ENCODE peak calls at places on chromosomes 12 and 14, in seven cellular contexts. C, J, D, R, O, I and Q are unnamed samples. For H3K27me3, the result is how much of the 10 kb centered on the place peaks cover.

GRCh38 chr12:34526946-34527345 is 504.6 kb downstream of the ALG10 start:
- DNase-seq in J (no peak), R (no peak), C (no peak), O (no peak), I (no peak), D (no peak), Q (no peak)

GRCh38 chr14:59336078-59336477 is 129.1 kb downstream of the GPR135 start:
- DNase-seq in O (no peak), D (no peak), J (no peak), R (no peak), I (no peak), C (no peak), Q (no peak)

GRCh38 chr14:105045710-105046326 is 19.4 kb downstream of the GPR132 start:
- DNase-seq in C (peak), R (peak), O (no peak), D (peak), J (peak), I (peak), Q (peak)

GRCh38 chr12:88493651-88494050 is 86.6 kb downstream of the KITLG start:
- DNase-seq in O (no peak), R (no peak), D (no peak), J (no peak), C (no peak), I (no peak), Q (no peak)

GRCh38 chr14:50977863-50978520 is 33.7 kb upstream of the PYGL start:
- DNase-seq in R (no peak), J (no peak), C (peak), O (no peak), D (no peak), I (no peak), Q (no peak)

GRCh38 chr14:78566017-78566858 is 396.1 kb downstream of the NRXN3 start:
- DNase-seq in C (peak), D (peak), I (peak), O (no peak), R (peak), J (peak), Q (peak)

GRCh38 chr12:94585624-94586023 is 64.7 kb downstream of the TMCC3 start:
- DNase-seq in C (no peak), R (no peak), O (no peak), I (no peak), D (no peak), J (no peak), Q (no peak)

GRCh38 chr12:42575717-42576116 is 13.8 kb downstream of the PRICKLE1 start:
- DNase-seq in C (no peak), J (no peak), R (no peak), O (no peak), D (no peak), I (no peak), Q (no peak)

GRCh38 chr12:85975716-85976115 is 101.6 kb downstream of the NTS start:
- DNase-seq in C (no peak), D (no peak), I (no peak), R (no peak), J (no peak), O (no peak), Q (no peak)

GRCh38 chr14:59273737-59274136 is 85.3 kb downstream of the DAAM1 start:
- DNase-seq in I (no peak), D (no peak), O (no peak), J (no peak), R (no peak), C (no peak), Q (no peak)

GRCh38 chr14:94480809-94481208 is 4.8 kb upstream of the SERPINA9 start:
- DNase-seq in D (no peak), J (no peak), I (no peak), C (no peak), O (no peak), R (no peak), Q (no peak)

GRCh38 chr12:52741378-52742195 is 35.6 kb downstream of the KRT76 start:
- DNase-seq in C (peak), I (peak), J (peak), R (no peak), O (no peak), D (no peak), Q (no peak)

GRCh38 chr12:84862190-84862589 is 50.4 kb downstream of the SLC6A15 start:
- DNase-seq in R (no peak), C (no peak), D (no peak), I (no peak), O (no peak), J (no peak), Q (no peak)

GRCh38 chr12:25500651-25501050 is 52.4 kb downstream of the LMNTD1 start:
- DNase-seq in D (no peak), C (no peak), I (no peak), O (no peak), R (no peak), J (no peak), Q (no peak)

DNA sequence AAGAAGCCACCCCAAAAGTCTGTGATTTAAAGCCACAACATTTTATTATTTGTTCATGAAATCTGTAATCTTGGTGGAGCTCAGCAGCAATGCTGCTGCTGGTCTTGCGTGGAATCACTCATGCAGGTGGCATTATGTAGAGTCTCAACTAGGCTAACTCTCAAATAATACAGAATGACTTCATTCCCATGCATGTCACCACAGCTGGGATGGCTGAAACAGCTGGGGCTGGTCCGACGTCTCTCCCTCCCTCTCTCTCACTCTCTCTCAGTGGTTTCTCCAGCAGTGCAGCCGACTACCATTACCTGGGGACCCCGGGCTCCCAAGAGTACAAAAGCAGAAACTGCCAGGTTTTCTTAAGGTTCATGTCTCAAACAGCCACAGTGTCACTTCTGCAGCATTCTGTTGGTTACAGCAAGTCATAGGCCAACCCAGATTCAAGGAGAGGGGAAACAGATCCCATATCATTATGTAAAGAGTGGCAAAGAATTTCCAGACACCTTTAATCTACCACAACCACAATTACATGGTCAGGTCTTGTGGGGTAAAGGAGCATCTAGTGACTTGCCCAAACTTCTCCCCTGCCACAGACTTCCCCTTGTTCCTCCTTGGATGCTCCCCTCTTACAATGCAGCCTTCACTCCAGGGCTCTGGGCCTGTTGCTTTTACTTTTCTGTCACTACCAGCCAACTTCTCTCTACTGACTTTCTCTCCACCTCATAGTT is 192.0 kb upstream of the HMGA2 start:
- DNase-seq in R (no peak), C (no peak), O (no peak), I (no peak), D (no peak), J (no peak), Q (no peak)
- H3K27ac ChIP-seq in R (peak), C (no peak), O (no peak), I (peak), D (no peak), J (no peak), Q (no peak)

GRCh38 chr12:130016986-130017385 is 113.2 kb upstream of the TMEM132D start:
- DNase-seq in I (no peak), O (no peak), J (no peak), R (no peak), C (no peak), D (no peak), Q (no peak)

GRCh38 chr12:130017571-130018449 is 114.0 kb upstream of the TMEM132D start:
- DNase-seq in D (no peak), O (no peak), I (no peak), C (no peak), J (peak), R (no peak), Q (no peak)

GRCh38 chr12:130014485-130014807 is 110.6 kb upstream of the TMEM132D start:
- DNase-seq in O (no peak), C (no peak), D (no peak), I (no peak), J (no peak), R (no peak), Q (no peak)

GRCh38 chr12:130016194-130016593 is 112.4 kb upstream of the TMEM132D start:
- DNase-seq in I (no peak), J (no peak), R (no peak), C (no peak), D (no peak), O (no peak), Q (no peak)

GRCh38 chr12:130018614-130019013 is 114.8 kb upstream of the TMEM132D start:
- DNase-seq in J (no peak), C (no peak), D (no peak), I (no peak), O (no peak), R (no peak), Q (no peak)
- H3K27me3 ChIP-seq in J (under half), C (under half), D (under half), I (under half), O (under half), R (under half), Q (under half)

GRCh38 chr12:54447917-54448316 is 25.5 kb downstream of the GTSF1 start:
- DNase-seq in J (no peak), D (no peak), I (no peak), C (no peak), R (no peak), O (no peak), Q (no peak)

GRCh38 chr12:54452628-54453027 is 20.8 kb downstream of the GTSF1 start:
- DNase-seq in C (no peak), J (no peak), O (no peak), R (no peak), D (no peak), I (no peak), Q (no peak)

GRCh38 chr12:54444202-54444601 is 25.1 kb upstream of the ITGA5 start:
- DNase-seq in J (no peak), I (no peak), O (no peak), D (no peak), C (no peak), R (no peak), Q (no peak)

GRCh38 chr12:54443446-54443845 is 24.4 kb upstream of the ITGA5 start:
- DNase-seq in J (no peak), C (no peak), O (no peak), R (no peak), D (no peak), I (no peak), Q (no peak)

GRCh38 chr12:54448344-54448743 is 25.1 kb downstream of the GTSF1 start:
- DNase-seq in J (no peak), R (no peak), D (no peak), C (no peak), I (no peak), O (no peak), Q (no peak)
- H3K27ac ChIP-seq in J (no peak), R (no peak), D (no peak), C (no peak), I (no peak), O (no peak), Q (no peak)

DNA sequence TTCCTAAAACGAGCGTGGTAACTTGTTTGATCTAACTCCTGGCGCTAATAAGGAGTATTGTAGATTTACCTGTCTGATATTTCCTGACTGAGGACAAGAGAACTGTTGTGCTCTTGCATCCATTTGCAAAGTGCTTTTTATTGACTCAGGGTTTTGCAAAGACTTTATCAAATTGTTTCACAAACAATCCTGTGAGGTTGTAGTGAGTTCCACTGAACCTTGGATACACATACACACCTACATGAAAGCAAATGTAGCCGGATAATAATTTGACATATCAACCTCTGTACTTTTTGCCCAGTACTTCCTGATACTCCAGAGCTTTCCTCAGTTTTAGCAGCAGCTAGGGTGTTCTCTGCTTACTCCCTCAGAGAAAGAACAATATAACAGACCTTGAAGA is 6.7 kb upstream of the PTGER2 start:
- DNase-seq in O (no peak), R (no peak), I (no peak), C (no peak), J (no peak), D (no peak), Q (no peak)
- H3K27me3 ChIP-seq in O (under half), R (under half), I (under half), C (under half), J (under half), D (under half), Q (under half)

GRCh38 chr12:115355301-115355700 is 671.3 kb upstream of the TBX3 start:
- DNase-seq in O (no peak), C (no peak), I (no peak), D (no peak), J (no peak), R (no peak), Q (no peak)

GRCh38 chr12:115354476-115354890 is 670.5 kb upstream of the TBX3 start:
- DNase-seq in C (no peak), J (no peak), D (no peak), I (no peak), O (no peak), R (no peak), Q (no peak)

GRCh38 chr12:115354007-115354452 is 670.1 kb upstream of the TBX3 start:
- DNase-seq in I (no peak), C (no peak), R (peak), D (peak), O (peak), J (peak), Q (peak)

GRCh38 chr12:115351513-115352077 is 667.6 kb upstream of the TBX3 start:
- DNase-seq in C (no peak), D (no peak), O (no peak), J (no peak), I (no peak), R (no peak), Q (no peak)

DNA sequence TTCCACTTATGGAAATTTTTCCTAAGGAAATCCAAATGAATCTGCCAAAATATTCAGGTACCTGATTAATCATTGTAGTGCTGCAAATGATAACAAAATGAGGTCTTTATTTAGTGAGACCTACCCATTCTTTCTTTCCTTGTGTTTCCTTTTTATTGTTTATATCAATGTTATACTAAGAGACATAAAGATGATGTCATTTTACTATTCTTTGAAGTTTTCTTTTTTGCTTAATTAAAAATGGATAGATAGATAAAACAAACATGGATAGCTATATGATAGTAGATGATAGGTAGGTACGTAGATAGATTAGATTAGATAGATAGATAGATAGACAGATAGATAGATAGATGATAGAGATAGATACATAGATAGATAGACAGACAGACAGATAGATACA is 669.5 kb upstream of the TBX3 start:
- DNase-seq in C (no peak), J (no peak), R (no peak), O (no peak), D (no peak), I (no peak), Q (no peak)
- H3K27ac ChIP-seq in C (no peak), J (no peak), R (no peak), O (peak), D (peak), I (peak), Q (no peak)

GRCh38 chr12:48973531-48973930 is 2.0 kb upstream of the WNT10B start:
- DNase-seq in J (no peak), I (no peak), O (no peak), R (peak), D (no peak), C (no peak), Q (peak)
- H3K27me3 ChIP-seq in J (under half), I (under half), O (under half), R (half or more), D (under half), C (under half), Q (under half)

DNA sequence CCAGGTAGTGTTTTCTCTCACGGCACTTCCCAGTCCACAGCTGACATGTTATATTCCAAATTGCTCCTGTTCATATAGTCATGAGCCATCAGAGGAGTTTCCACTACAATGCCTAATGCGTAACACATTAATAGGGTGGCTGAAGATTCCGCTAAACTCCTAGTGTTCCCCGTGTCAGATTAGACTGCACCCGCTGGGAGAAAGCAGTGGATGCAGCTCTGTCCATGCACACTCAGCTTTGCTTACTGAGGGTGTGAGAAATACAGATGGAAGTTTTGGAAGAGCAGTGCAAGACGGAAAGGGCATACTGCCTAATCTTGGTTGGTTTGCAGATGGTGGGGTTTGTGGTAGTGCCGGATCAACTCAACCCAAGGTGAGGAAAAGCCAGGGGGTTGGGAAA is 5.6 kb downstream of the PPP1R3E start:
- DNase-seq in O (no peak), D (no peak), C (no peak), R (no peak), J (no peak), I (no peak), Q (peak)
- H3K27ac ChIP-seq in O (no peak), D (no peak), C (no peak), R (no peak), J (peak), I (peak), Q (no peak)

DNA sequence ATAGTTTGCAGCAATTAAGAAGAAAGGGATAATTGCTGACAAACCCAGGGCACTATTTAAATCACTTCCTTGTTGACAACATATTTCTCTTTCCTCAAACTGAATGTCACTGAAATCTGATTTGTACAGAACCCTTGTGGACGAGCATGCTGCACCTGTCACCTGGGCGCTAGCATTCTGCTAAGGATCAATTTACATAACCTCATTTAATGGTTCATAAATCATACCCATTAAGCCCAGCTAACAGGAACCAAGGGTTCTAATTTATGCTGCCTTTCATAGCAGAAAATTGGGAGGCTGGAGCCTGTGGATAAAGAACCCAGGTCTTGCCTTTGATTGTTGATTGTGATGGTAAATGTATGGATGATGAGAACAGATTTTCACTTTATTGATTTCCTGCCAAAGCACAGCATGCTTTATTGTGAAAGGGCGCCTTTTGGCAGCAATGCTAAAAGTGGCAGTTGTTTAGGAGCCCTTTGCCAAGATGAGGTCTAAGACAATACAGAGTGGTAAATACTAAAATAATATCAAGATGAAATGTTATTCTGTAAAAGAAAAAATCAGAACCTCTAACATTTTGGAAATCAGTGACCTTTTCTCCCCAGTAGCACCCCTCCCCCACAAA is 95.4 kb downstream of the NKX2-1 start:
- DNase-seq in R (peak), C (peak), O (no peak), I (no peak), J (no peak), D (no peak), Q (no peak)
- H3K27me3 ChIP-seq in R (under half), C (under half), O (under half), I (under half), J (under half), D (under half), Q (under half)